ENCODE peak calls at places on chromosome 11, in ten cellular contexts. S is NCI-H774; W is cardiac muscle cell; P is tibial nerve; B is amniotic stem cell; N is stimulated activated CD8-positive, alpha-beta memory T cell treated with anti-CD3 and anti-CD28 coated beads, Interleukin-7, amount 100 ng/mL, for 1 hour; T is mesenchymal stem cell; C is A673; Z is GM04504; O is AG08395. A is an unnamed sample.

GRCh38 chr11:1228183-1228821 is 5.4 kb downstream of the MUC5B start:
- DNase-seq in C (no peak), S (no peak), P (no peak), N (no peak), W (no peak), T (no peak), O (no peak), B (no peak), Z (no peak), A (peak)

GRCh38 chr11:120344302-120345004 is 8.2 kb downstream of the ARHGEF12 start:
- DNase-seq in N (no peak), C (peak), B (no peak), O (no peak), P (no peak), T (peak), S (no peak), W (no peak), Z (no peak), A (no peak)

GRCh38 chr11:61679301-61679700 is 890 bp upstream of the DAGLA start:
- DNase-seq in W (no peak), B (no peak), T (no peak), P (no peak), S (no peak), O (no peak), C (no peak), N (no peak), Z (no peak), A (no peak)

GRCh38 chr11:64059339-64060176 is 23.8 kb downstream of the FLRT1 start:
- DNase-seq in S (no peak), P (no peak), B (no peak), T (no peak), O (no peak), W (no peak), C (no peak), Z (no peak), N (no peak), A (no peak)

GRCh38 chr11:8608646-8609045 is 14.6 kb upstream of the STK33 start:
- DNase-seq in C (no peak), P (no peak), N (no peak), B (no peak), Z (no peak), O (no peak), S (no peak), T (peak), W (no peak), A (no peak)

GRCh38 chr11:128582496-128583366 is 4.6 kb downstream of the ETS1 start:
- DNase-seq in O (peak), P (no peak), T (peak), C (no peak), B (peak), N (no peak), Z (peak), W (peak), S (no peak), A (no peak)

GRCh38 chr11:35621620-35622019 is 3.4 kb downstream of the FJX1 start:
- DNase-seq in T (no peak), W (no peak), O (no peak), B (no peak), Z (no peak), P (no peak), N (no peak), C (peak), S (no peak), A (no peak)

GRCh38 chr11:71188073-71188472 is 64.3 kb downstream of the SHANK2 start:
- DNase-seq in O (no peak), N (no peak), C (no peak), T (no peak), W (no peak), B (no peak), S (no peak), P (no peak), Z (no peak), A (no peak)

GRCh38 chr11:12803086-12803826 is 129.0 kb downstream of the TEAD1 start:
- DNase-seq in N (no peak), Z (no peak), O (no peak), P (no peak), W (no peak), C (no peak), B (peak), S (no peak), T (peak), A (no peak)

GRCh38 chr11:88603499-88603898 is 266.0 kb upstream of the CTSC start:
- DNase-seq in S (no peak), T (no peak), Z (no peak), P (no peak), C (no peak), O (peak), W (no peak), N (no peak), B (no peak), A (no peak)

GRCh38 chr11:76574406-76574805 is 96.1 kb downstream of the LRRC32 start:
- DNase-seq in Z (no peak), T (peak), S (no peak), O (peak), N (no peak), B (no peak), P (no peak), W (no peak), C (no peak), A (no peak)

GRCh38 chr11:114159802-114160588 is 100.5 kb downstream of the ZBTB16 start:
- DNase-seq in N (peak), Z (peak), C (peak), B (no peak), S (peak), T (peak), W (peak), P (peak), O (peak), A (peak)

GRCh38 chr11:102384419-102385052 is 37.5 kb downstream of the BIRC2 start:
- DNase-seq in W (no peak), B (no peak), C (no peak), Z (no peak), T (no peak), N (no peak), O (no peak), P (no peak), S (no peak), A (no peak)

GRCh38 chr11:1481861-1482441 is 4.6 kb downstream of the MOB2 start:
- DNase-seq in N (no peak), O (no peak), P (no peak), C (no peak), T (no peak), W (no peak), B (no peak), Z (no peak), S (no peak), A (no peak)

GRCh38 chr11:87819141-87819540 is 356.1 kb downstream of the RAB38 start:
- DNase-seq in B (no peak), O (peak), S (no peak), P (no peak), C (no peak), Z (peak), N (no peak), T (no peak), W (no peak), A (no peak)

GRCh38 chr11:99534812-99535211 is 514.1 kb downstream of the CNTN5 start:
- DNase-seq in S (no peak), W (no peak), B (no peak), O (no peak), P (no peak), N (no peak), C (no peak), Z (no peak), T (no peak), A (no peak)

GRCh38 chr11:123084454-123084853 is 22.5 kb upstream of the HSPA8 start:
- DNase-seq in S (no peak), P (no peak), O (no peak), W (no peak), N (no peak), T (no peak), Z (no peak), B (no peak), C (no peak), A (peak)

GRCh38 chr11:10413268-10413667 is 41.8 kb upstream of the AMPD3 start:
- DNase-seq in Z (no peak), P (no peak), S (no peak), O (no peak), C (peak), W (peak), B (no peak), N (no peak), T (peak), A (no peak)

GRCh38 chr11:87455180-87455579 is 417.4 kb downstream of the TMEM135 start:
- DNase-seq in S (no peak), P (no peak), B (no peak), Z (no peak), C (no peak), W (no peak), N (no peak), T (no peak), O (no peak), A (no peak)

GRCh38 chr11:69491071-69492031 is 9.9 kb downstream of the LINC01488 start:
- DNase-seq in Z (no peak), C (no peak), T (no peak), O (no peak), S (no peak), P (no peak), B (no peak), W (no peak), N (no peak), A (no peak)

GRCh38 chr11:536841-537621 is at the start of gene LRRC56:
- DNase-seq in B (peak), C (peak), P (peak), Z (peak), W (peak), T (peak), O (peak), N (peak), S (peak), A (no peak)

GRCh38 chr11:20113147-20113435 is 47.2 kb downstream of the DBX1 start:
- DNase-seq in O (no peak), T (no peak), W (no peak), N (no peak), S (no peak), C (no peak), Z (no peak), P (no peak), B (no peak), A (no peak)

GRCh38 chr11:121795206-121795605 is 320.8 kb downstream of the BLID start:
- DNase-seq in B (no peak), Z (no peak), S (no peak), W (no peak), N (no peak), O (no peak), T (no peak), C (no peak), P (no peak), A (no peak)

GRCh38 chr11:64897381-64898075 is 19.1 kb upstream of the EHD1 start:
- DNase-seq in B (no peak), W (no peak), T (no peak), C (no peak), N (no peak), S (no peak), Z (no peak), P (no peak), O (no peak), A (no peak)

GRCh38 chr11:2208691-2209369 is 37.2 kb upstream of the TH start:
- DNase-seq in N (no peak), Z (no peak), W (no peak), S (peak), P (peak), C (no peak), T (no peak), O (no peak), B (no peak), A (peak)

GRCh38 chr11:79182794-79183193 is 258.0 kb downstream of the TENM4 start:
- DNase-seq in Z (peak), B (peak), P (no peak), T (no peak), C (no peak), S (no peak), N (no peak), O (peak), W (no peak), A (no peak)

GRCh38 chr11:18471995-18472394 is 16.3 kb downstream of the LDHAL6A start:
- DNase-seq in C (no peak), T (no peak), Z (no peak), W (no peak), S (no peak), N (no peak), P (no peak), O (no peak), B (no peak), A (no peak)